ENCODE peak calls at places on chromosomes 5 and 9, in six cellular contexts. A, K, V, J, T and X are unnamed samples.

GRCh38 chr5:68047035-68047434 is 168.5 kb upstream of the PIK3R1 start:
- DNase-seq in A (no peak), K (no peak), V (peak; percentile 50), J (no peak), T (no peak), X (no peak)

GRCh38 chr5:180553530-180553929 is 37.8 kb downstream of the SCGB3A1 start:
- DNase-seq in A (no peak), K (no peak), V (no peak), J (no peak), T (no peak), X (no peak)

GRCh38 chr5:158178535-158178934 is 319.6 kb upstream of the CLINT1 start:
- DNase-seq in A (no peak), K (no peak), V (no peak), J (no peak), T (no peak), X (peak; percentile 37)

GRCh38 chr5:1438871-1439270 is 6.4 kb downstream of the SLC6A3 start:
- DNase-seq in A (no peak), K (no peak), V (no peak), J (no peak), T (no peak), X (no peak)

GRCh38 chr9:72210522-72210921 is 61.3 kb downstream of the GDA start:
- DNase-seq in A (no peak), K (no peak), V (no peak), J (no peak), T (no peak), X (no peak)

GRCh38 chr5:5183933-5184332 is 43.8 kb downstream of the ADAMTS16 start:
- DNase-seq in A (no peak), K (no peak), V (no peak), J (no peak), T (no peak), X (no peak)

GRCh38 chr9:128399851-128400250 is 20.8 kb upstream of the CERCAM start:
- DNase-seq in A (no peak), K (no peak), V (no peak), J (no peak), T (no peak), X (no peak)

GRCh38 chr5:10607023-10607665 is 43.3 kb downstream of the ANKRD33B start:
- DNase-seq in A (no peak), K (no peak), V (peak; percentile 46), J (peak; percentile 97), T (no peak), X (peak; percentile 58)

GRCh38 chr5:14417792-14418765 is 163.5 kb upstream of the OTULINL start:
- DNase-seq in A (no peak), K (no peak), V (peak; percentile 75), J (no peak), T (no peak), X (no peak)

GRCh38 chr5:132003170-132003744 is 8.2 kb downstream of the ACSL6 start:
- DNase-seq in A (no peak), K (no peak), V (peak; percentile 51), J (no peak), T (no peak), X (peak; percentile 47)

GRCh38 chr5:135238622-135239460 is 160.2 kb downstream of the MACROH2A1 start:
- DNase-seq in A (peak; percentile 11), K (no peak), V (no peak), J (no peak), T (peak; percentile 10), X (no peak)

GRCh38 chr5:1057485-1057825 is 48.9 kb downstream of the NKD2 start:
- DNase-seq in A (no peak), K (no peak), V (no peak), J (no peak), T (no peak), X (no peak)

GRCh38 chr5:93620487-93621339 is 37.7 kb downstream of the NR2F1 start:
- DNase-seq in A (peak; percentile 76), K (peak; percentile 58), V (peak; percentile 69), J (peak; percentile 72), T (no peak), X (peak; percentile 78)
- H3K27ac ChIP-seq in A (peak overlapping the region; percentile 47), K (peak overlapping the region; percentile 8), V (no peak overlapping the region), J (no peak overlapping the region), T (peak overlapping the region; percentile 91), X (peak overlapping the region; percentile 81)

GRCh38 chr5:154751854-154752253 is 3.3 kb upstream of the LARP1 start:
- DNase-seq in A (no peak), K (no peak), V (no peak), J (no peak), T (no peak), X (no peak)

GRCh38 chr5:154755361-154756202 is at the start of gene LARP1:
- DNase-seq in A (peak; percentile 40), K (no peak), V (peak; percentile 27), J (peak; percentile 58), T (no peak), X (peak; percentile 43)

GRCh38 chr5:154754460-154755360 is 467 bp upstream of the LARP1 start:
- DNase-seq in A (peak; percentile 100), K (peak; percentile 99), V (peak; percentile 100), J (peak; percentile 99), T (peak; percentile 99), X (peak; percentile 99)

GRCh38 chr5:154756203-154756870 is 1.2 kb downstream of the LARP1 start:
- DNase-seq in A (peak; percentile 61), K (peak; percentile 39), V (peak; percentile 22), J (peak; percentile 44), T (no peak), X (peak; percentile 51)

GRCh38 chr5:154753792-154754191 is 1.4 kb upstream of the LARP1 start:
- DNase-seq in A (peak; percentile 39), K (no peak), V (peak; percentile 96), J (no peak), T (peak; percentile 86), X (peak; percentile 58)
- H3K4me3 ChIP-seq in A (no peak overlapping the region), K (no peak overlapping the region), V (no peak overlapping the region), J (peak overlapping the region; percentile 69), T (peak overlapping the region; percentile 82), X (no peak overlapping the region)

GRCh38 chr5:153489611-153490010 is 859 bp upstream of the GRIA1 start:
- DNase-seq in A (no peak), K (no peak), V (no peak), J (no peak), T (no peak), X (no peak)

GRCh38 chr5:153491408-153491807 is 938 bp downstream of the GRIA1 start:
- DNase-seq in A (no peak), K (no peak), V (no peak), J (no peak), T (no peak), X (no peak)

GRCh38 chr5:153490124-153491085 is at the start of gene GRIA1:
- DNase-seq in A (no peak), K (no peak), V (peak; percentile 5), J (no peak), T (no peak), X (no peak)
- H3K27ac ChIP-seq in A (no peak within 1 kb of the TSS), K (no peak within 1 kb of the TSS), V (no peak within 1 kb of the TSS), J (no peak within 1 kb of the TSS), T (no peak within 1 kb of the TSS), X (no peak within 1 kb of the TSS)

GRCh38 chr9:126516561-126516935 is 97.2 kb upstream of the LMX1B start:
- DNase-seq in A (no peak), K (no peak), V (no peak), J (no peak), T (no peak), X (no peak)

GRCh38 chr9:126515001-126515872 is 98.5 kb upstream of the LMX1B start:
- DNase-seq in A (no peak), K (no peak), V (no peak), J (no peak), T (no peak), X (no peak)

GRCh38 chr9:126513159-126514036 is 100.3 kb upstream of the LMX1B start:
- DNase-seq in A (no peak), K (no peak), V (no peak), J (no peak), T (no peak), X (peak; percentile 37)

GRCh38 chr9:126515873-126516505 is 97.7 kb upstream of the LMX1B start:
- DNase-seq in A (no peak), K (no peak), V (no peak), J (no peak), T (no peak), X (no peak)

GRCh38 chr9:126514037-126514821 is 99.5 kb upstream of the LMX1B start:
- DNase-seq in A (peak; percentile 70), K (peak; percentile 67), V (peak; percentile 46), J (peak; percentile 66), T (no peak), X (peak; percentile 73)
- H3K4me3 ChIP-seq in A (no peak overlapping the region), K (no peak overlapping the region), V (no peak overlapping the region), J (peak overlapping the region; percentile 6), T (peak overlapping the region; percentile 33), X (no peak overlapping the region)

GRCh38 chr9:36576866-36577265 is 4.2 kb downstream of the MELK start:
- DNase-seq in A (no peak), K (no peak), V (peak; percentile 20), J (no peak), T (no peak), X (no peak)

GRCh38 chr9:36571333-36571732 is 1.4 kb upstream of the MELK start:
- DNase-seq in A (no peak), K (no peak), V (no peak), J (no peak), T (no peak), X (no peak)

GRCh38 chr9:36572515-36573418 is at the start of gene MELK:
- DNase-seq in A (peak; percentile 90), K (peak; percentile 80), V (peak; percentile 85), J (peak; percentile 90), T (peak; percentile 35), X (peak; percentile 98)

GRCh38 chr9:36575411-36575882 is 2.8 kb downstream of the MELK start:
- DNase-seq in A (no peak), K (no peak), V (peak; percentile 74), J (no peak), T (no peak), X (no peak)
- H3K27ac ChIP-seq in A (no peak overlapping the region), K (no peak overlapping the region), V (no peak overlapping the region), J (no peak overlapping the region), T (no peak overlapping the region), X (no peak overlapping the region)

DNA sequence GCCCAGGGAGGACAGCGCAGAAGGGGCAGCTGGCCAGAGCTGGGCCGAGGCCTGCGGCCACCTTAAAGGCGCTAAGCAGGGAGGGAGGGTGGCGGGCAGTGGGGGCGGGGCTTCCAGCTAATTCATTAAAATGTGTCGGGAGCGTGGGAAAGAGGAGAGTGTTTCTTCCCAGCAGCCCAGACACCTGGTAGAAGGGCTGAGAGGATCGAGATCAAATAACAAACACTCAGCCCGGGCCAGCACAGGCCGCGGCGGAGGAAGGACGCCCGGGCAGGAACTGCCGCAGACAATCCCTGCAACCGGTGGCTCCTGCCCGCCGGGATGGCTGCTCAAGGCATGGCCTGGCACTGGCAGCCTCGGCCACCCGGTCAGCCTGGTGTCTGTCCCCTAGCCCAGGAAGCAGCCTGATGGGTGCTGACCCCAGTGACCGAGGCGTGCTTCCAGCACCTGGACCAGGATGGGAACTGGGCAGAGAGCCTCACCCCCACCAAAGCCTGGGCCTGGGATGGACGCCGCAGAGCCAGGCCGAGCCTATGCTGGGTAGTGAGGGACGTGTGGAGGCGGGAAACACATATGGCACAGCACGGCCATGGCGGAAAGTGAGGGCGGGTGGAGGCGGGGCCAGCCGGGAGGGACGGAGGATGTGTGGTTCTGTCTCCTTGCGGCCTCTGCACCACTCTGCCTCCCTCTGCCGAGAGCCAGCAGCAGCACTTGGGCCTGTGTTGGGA is 3.2 kb upstream of the NRARP start:
- DNase-seq in A (peak; percentile 88), K (peak; percentile 60), V (peak; percentile 50), J (peak; percentile 51), T (no peak), X (peak; percentile 64)
- H3K4me3 ChIP-seq in A (peak overlapping the region; percentile 33), K (no peak overlapping the region), V (no peak overlapping the region), J (no peak overlapping the region), T (peak overlapping the region; percentile 38), X (no peak overlapping the region)